ENCODE peak calls at places on chromosomes 13 and 19, in four cellular contexts. One of them, this sample, is unnamed.

GRCh38 chr19:50633359-50633758 is 6.3 kb downstream of the SYT3 start:
- DNase-seq in tibial nerve: no peak
- DNase-seq in WTC11: no peak
- DNase-seq in nephron progenitor cell: no peak
- DNase-seq in this sample: no peak

GRCh38 chr13:27035892-27036235 is 135.7 kb downstream of the USP12 start:
- DNase-seq in tibial nerve: no peak
- DNase-seq in nephron progenitor cell: no peak
- DNase-seq in WTC11: no peak
- DNase-seq in this sample: no peak

GRCh38 chr19:33564836-33565338 is 43.3 kb upstream of the PEPD start:
- DNase-seq in tibial nerve: no peak
- DNase-seq in WTC11: no peak
- DNase-seq in nephron progenitor cell: no peak
- DNase-seq in this sample: no peak

GRCh38 chr13:43664700-43665191 is 122.0 kb downstream of the ENOX1 start:
- DNase-seq in WTC11: peak; percentile 28
- DNase-seq in nephron progenitor cell: peak; percentile 9
- DNase-seq in tibial nerve: no peak
- DNase-seq in this sample: peak; percentile 25

GRCh38 chr19:45558399-45558878 is 26.2 kb downstream of the OPA3 start:
- DNase-seq in nephron progenitor cell: peak; percentile 60
- DNase-seq in WTC11: peak; percentile 78
- DNase-seq in tibial nerve: peak; percentile 31
- DNase-seq in this sample: no peak

GRCh38 chr19:45882652-45883585 is 3.0 kb downstream of the IRF2BP1 start:
- DNase-seq in tibial nerve: peak; percentile 79
- DNase-seq in nephron progenitor cell: peak; percentile 87
- DNase-seq in WTC11: peak; percentile 94
- DNase-seq in this sample: peak; percentile 67

GRCh38 chr19:17103177-17103576 is 27.6 kb downstream of the MYO9B start:
- DNase-seq in WTC11: peak; percentile 70
- DNase-seq in nephron progenitor cell: peak; percentile 30
- DNase-seq in tibial nerve: no peak
- DNase-seq in this sample: no peak

GRCh38 chr13:114010401-114011101 is 36.7 kb upstream of the C13orf46 start:
- DNase-seq in tibial nerve: no peak
- DNase-seq in nephron progenitor cell: no peak
- DNase-seq in WTC11: peak; percentile 20
- DNase-seq in this sample: no peak

GRCh38 chr13:61276401-61276800 is 139.2 kb downstream of the PCDH20 start:
- DNase-seq in nephron progenitor cell: no peak
- DNase-seq in tibial nerve: no peak
- DNase-seq in WTC11: no peak
- DNase-seq in this sample: no peak

GRCh38 chr13:53189162-53189561 is 160.5 kb downstream of the OLFM4 start:
- DNase-seq in nephron progenitor cell: no peak
- DNase-seq in tibial nerve: no peak
- DNase-seq in WTC11: no peak
- DNase-seq in this sample: no peak

GRCh38 chr19:7953060-7953459 is 9.6 kb upstream of the TIMM44 start:
- DNase-seq in WTC11: no peak
- DNase-seq in tibial nerve: no peak
- DNase-seq in nephron progenitor cell: no peak
- DNase-seq in this sample: no peak

GRCh38 chr13:60696602-60697001 is 299.6 kb downstream of the TDRD3 start:
- DNase-seq in tibial nerve: no peak
- DNase-seq in WTC11: no peak
- DNase-seq in nephron progenitor cell: no peak
- DNase-seq in this sample: no peak

GRCh38 chr19:43525836-43526771 is 897 bp downstream of the ETHE1 start:
- DNase-seq in tibial nerve: no peak
- DNase-seq in WTC11: peak; percentile 33
- DNase-seq in nephron progenitor cell: peak; percentile 46
- DNase-seq in this sample: no peak

GRCh38 chr19:38070573-38070972 is 153.4 kb downstream of the DPF1 start:
- DNase-seq in tibial nerve: no peak
- DNase-seq in nephron progenitor cell: no peak
- DNase-seq in WTC11: no peak
- DNase-seq in this sample: peak; percentile 3

GRCh38 chr19:10872551-10873107 is 1.3 kb downstream of the CARM1 start:
- DNase-seq in tibial nerve: no peak
- DNase-seq in WTC11: no peak
- DNase-seq in nephron progenitor cell: no peak
- DNase-seq in this sample: no peak

GRCh38 chr19:45705115-45705514 is 12.6 kb downstream of the QPCTL start:
- DNase-seq in WTC11: no peak
- DNase-seq in nephron progenitor cell: no peak
- DNase-seq in tibial nerve: no peak
- DNase-seq in this sample: no peak

GRCh38 chr19:13277104-13277809 is 127.0 kb downstream of the IER2 start:
- DNase-seq in tibial nerve: peak; percentile 79
- DNase-seq in nephron progenitor cell: peak; percentile 61
- DNase-seq in WTC11: peak; percentile 48
- DNase-seq in this sample: peak; percentile 30

GRCh38 chr13:22256111-22256639 is 585.3 kb downstream of the FGF9 start:
- DNase-seq in nephron progenitor cell: no peak
- DNase-seq in WTC11: no peak
- DNase-seq in tibial nerve: no peak
- DNase-seq in this sample: no peak
- TF ChIP-seq CTCF in nephron progenitor cell: peak; percentile 24
- TF ChIP-seq CTCF in WTC11: no peak
- TF ChIP-seq CTCF in tibial nerve: no peak
- TF ChIP-seq CTCF in this sample: no peak

DNA sequence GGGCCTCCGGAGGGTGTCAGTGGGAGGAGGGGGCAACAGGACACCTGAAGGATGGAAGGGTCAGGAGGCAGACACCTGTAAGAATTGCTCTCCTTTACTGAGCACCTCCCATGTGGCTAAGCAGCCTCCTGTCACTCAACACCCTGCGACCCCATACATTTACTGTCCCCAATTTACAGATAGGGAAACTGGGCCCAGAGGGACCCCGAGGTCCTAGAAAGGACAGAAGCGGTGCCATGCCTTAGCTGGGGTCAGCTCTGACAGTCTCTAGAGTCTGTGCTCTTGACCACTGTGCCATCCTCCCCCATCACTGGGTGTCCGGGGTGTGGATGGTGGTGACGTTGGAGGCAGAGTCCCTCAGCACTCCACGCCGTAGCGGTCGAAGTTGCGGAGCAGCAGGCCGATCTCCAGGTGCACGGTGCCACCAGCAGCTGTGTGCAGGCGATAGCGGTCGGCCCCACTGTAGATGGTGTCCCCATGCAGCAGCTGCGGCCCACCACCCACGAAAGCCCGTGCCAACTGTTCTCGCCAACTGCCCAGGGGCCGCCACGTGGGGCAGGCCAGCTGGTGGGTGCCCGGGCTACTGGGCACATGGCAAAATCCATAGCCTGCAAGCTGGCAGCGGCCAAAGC is 737 bp upstream of the TGFB1 start:
- DNase-seq in tibial nerve: no peak
- DNase-seq in nephron progenitor cell: no peak
- DNase-seq in WTC11: no peak
- DNase-seq in this sample: no peak
- TF ChIP-seq CTCF in tibial nerve: no peak
- TF ChIP-seq CTCF in nephron progenitor cell: no peak
- TF ChIP-seq CTCF in WTC11: no peak
- TF ChIP-seq CTCF in this sample: no peak

GRCh38 chr19:40797963-40798222 is 1.1 kb upstream of the EGLN2 start:
- DNase-seq in tibial nerve: no peak
- DNase-seq in WTC11: no peak
- DNase-seq in nephron progenitor cell: no peak
- DNase-seq in this sample: no peak
- TF ChIP-seq CTCF in tibial nerve: no peak
- TF ChIP-seq CTCF in WTC11: no peak
- TF ChIP-seq CTCF in nephron progenitor cell: no peak
- TF ChIP-seq CTCF in this sample: no peak

GRCh38 chr13:112245959-112246358 is 130.2 kb upstream of the SPACA7 start:
- DNase-seq in nephron progenitor cell: no peak
- DNase-seq in WTC11: no peak
- DNase-seq in tibial nerve: no peak
- DNase-seq in this sample: no peak
- TF ChIP-seq CTCF in nephron progenitor cell: no peak
- TF ChIP-seq CTCF in WTC11: no peak
- TF ChIP-seq CTCF in tibial nerve: no peak
- TF ChIP-seq CTCF in this sample: no peak

GRCh38 chr13:91946498-91947070 is 548.2 kb downstream of the GPC5 start:
- DNase-seq in WTC11: no peak
- DNase-seq in nephron progenitor cell: peak; percentile 15
- DNase-seq in tibial nerve: no peak
- DNase-seq in this sample: no peak
- TF ChIP-seq CTCF in WTC11: peak; percentile 37
- TF ChIP-seq CTCF in nephron progenitor cell: peak; percentile 70
- TF ChIP-seq CTCF in tibial nerve: no peak
- TF ChIP-seq CTCF in this sample: no peak